ENCODE peak calls at places on chromosome 13, in nine cellular contexts. O is stomach; Q is activated T-helper 9 cell treated with anti-CD3 and anti-CD28 coated beads, Interleukin-2, amount 50 U/mL, for 16 hours; A is T-helper 9 cell; U is 8988T; Z is pancreas; I is HS-5; N is kidney epithelial cell; J is ACHN. R is an unnamed sample.
A peak's percentile ranks its signal among the peaks of the same experiment; 100 is the strongest.

GRCh38 chr13:22229916-22230315 is 559.0 kb downstream of the FGF9 start:
- DNase-seq in Q (no peak), A (no peak), O (no peak), Z (no peak), N (no peak), J (no peak), I (no peak), U (no peak), R (no peak)

GRCh38 chr13:28566891-28567290 is 72.0 kb upstream of the FLT1 start:
- DNase-seq in U (no peak), O (no peak), I (no peak), N (no peak), Z (no peak), J (no peak), A (no peak), Q (no peak), R (no peak)

GRCh38 chr13:114035583-114036501 is 62.0 kb upstream of the C13orf46 start:
- DNase-seq in U (no peak), Q (no peak), J (no peak), N (no peak), I (no peak), O (no peak), A (no peak), Z (no peak), R (no peak)

GRCh38 chr13:99926014-99926731 is 45.4 kb downstream of the ZIC5 start:
- DNase-seq in Q (no peak), J (peak; percentile 15), U (peak; percentile 46), N (peak; percentile 14), A (no peak), O (peak; percentile 57), I (no peak), Z (no peak), R (no peak)

GRCh38 chr13:110536006-110536693 is 25.4 kb downstream of the RAB20 start:
- DNase-seq in Q (no peak), U (no peak), J (no peak), N (no peak), A (no peak), O (no peak), I (no peak), Z (peak; percentile 61), R (no peak)

GRCh38 chr13:107907065-107907464 is 308.3 kb downstream of the LIG4 start:
- DNase-seq in N (peak; percentile 12), A (no peak), Z (no peak), U (no peak), Q (no peak), O (no peak), I (no peak), J (no peak), R (no peak)

GRCh38 chr13:93004919-93005318 is 221.7 kb upstream of the GPC6 start:
- DNase-seq in Z (no peak), N (no peak), U (no peak), J (peak; percentile 13), O (no peak), A (no peak), Q (no peak), I (no peak), R (no peak)

GRCh38 chr13:40064154-40064713 is 408.8 kb downstream of the COG6 start:
- DNase-seq in N (no peak), Z (no peak), A (no peak), I (no peak), J (no peak), U (no peak), O (no peak), Q (no peak), R (peak; percentile 46)

GRCh38 chr13:100458673-100459072 is 129.9 kb downstream of the GGACT start:
- DNase-seq in O (no peak), Q (no peak), Z (no peak), J (no peak), U (no peak), A (no peak), N (no peak), I (no peak), R (no peak)

GRCh38 chr13:36163303-36163702 is 32.1 kb upstream of the DCLK1 start:
- DNase-seq in Z (no peak), I (no peak), O (no peak), Q (no peak), A (no peak), U (no peak), N (no peak), J (no peak), R (no peak)

GRCh38 chr13:67390462-67391093 is 160.4 kb upstream of the PCDH9 start:
- DNase-seq in J (no peak), U (no peak), I (no peak), A (no peak), O (no peak), Z (no peak), N (peak; percentile 9), Q (no peak), R (no peak)

GRCh38 chr13:35855531-35856019 is 275.6 kb downstream of the DCLK1 start:
- DNase-seq in I (no peak), U (peak; percentile 37), Z (no peak), Q (no peak), J (peak; percentile 52), N (peak; percentile 45), O (no peak), A (no peak), R (peak; percentile 52)

GRCh38 chr13:111949311-111949710 is 117.6 kb upstream of the SOX1 start:
- DNase-seq in A (no peak), J (no peak), Z (no peak), Q (no peak), N (no peak), U (no peak), O (peak; percentile 10), I (no peak), R (no peak)

GRCh38 chr13:81602236-81602635 is 1261.3 kb upstream of the SPRY2 start:
- DNase-seq in Q (no peak), O (no peak), U (no peak), Z (no peak), N (no peak), J (no peak), A (no peak), I (no peak), R (no peak)

GRCh38 chr13:33633701-33634525 is 184.0 kb upstream of the RFC3 start:
- DNase-seq in J (no peak), U (no peak), N (no peak), A (no peak), I (no peak), O (no peak), Q (no peak), Z (no peak), R (no peak)

GRCh38 chr13:45674908-45675307 is 27.2 kb upstream of the CBY2 start:
- DNase-seq in I (peak; percentile 64), N (peak; percentile 80), Z (no peak), Q (no peak), U (no peak), J (peak; percentile 31), O (no peak), A (no peak), R (peak; percentile 51)

GRCh38 chr13:111284579-111284978 is 35.9 kb upstream of the TEX29 start:
- DNase-seq in U (no peak), A (no peak), Q (no peak), N (no peak), I (no peak), Z (no peak), O (no peak), J (no peak), R (no peak)

GRCh38 chr13:95136638-95137037 is 164.6 kb downstream of the ABCC4 start:
- DNase-seq in U (no peak), J (no peak), I (no peak), Q (no peak), A (no peak), Z (no peak), N (no peak), O (no peak), R (no peak)

GRCh38 chr13:107770541-107770940 is 444.8 kb downstream of the LIG4 start:
- DNase-seq in Q (no peak), A (no peak), N (no peak), J (no peak), U (no peak), I (no peak), Z (no peak), O (no peak), R (no peak)

GRCh38 chr13:113122571-113123225 is at the start of gene F10:
- DNase-seq in Z (peak; percentile 77), A (no peak), N (no peak), I (no peak), U (no peak), Q (no peak), O (peak; percentile 73), J (no peak), R (no peak)

GRCh38 chr13:110338441-110339101 is 31.5 kb downstream of the COL4A2 start:
- DNase-seq in U (no peak), I (no peak), Z (no peak), A (no peak), N (no peak), O (no peak), J (no peak), Q (no peak), R (no peak)

R was measured in RCC 7860.